ENCODE peak calls at places on chromosomes 4 and X, in nine cellular contexts. I is right atrium auricular region, Q is fibroblast of lung, C is colonic mucosa, X is tibial artery, P is IMR-90, K is breast epithelium, M is suprapubic skin, B is cardiac muscle cell. G is an unnamed sample. For H3K4me1, the result is how much of the 10 kb centered on the place peaks cover.

GRCh38 chr4:86895692-86896488 is 3.7 kb upstream of the C4orf36 start:
- DNase-seq in Q (peak), X (no peak), B (peak), I (no peak), P (peak), M (no peak), K (no peak), C (no peak), G (peak)

GRCh38 chr4:139651282-139652194 is 14.1 kb upstream of the MGST2 start:
- DNase-seq in M (peak), P (peak), I (peak), C (peak), B (peak), Q (peak), X (peak), K (peak), G (peak)

GRCh38 chr4:47413515-47413914 is 50.0 kb downstream of the COMMD8 start:
- DNase-seq in I (no peak), P (no peak), X (no peak), B (no peak), C (no peak), Q (no peak), M (no peak), K (no peak), G (no peak)

GRCh38 chr4:32142075-32142474 is 1421.9 kb downstream of the PCDH7 start:
- DNase-seq in B (no peak), K (no peak), P (no peak), X (no peak), M (no peak), C (no peak), Q (no peak), I (no peak), G (no peak)

GRCh38 chr4:8136529-8136928 is 22.1 kb downstream of the ABLIM2 start:
- DNase-seq in X (no peak), B (no peak), P (no peak), K (no peak), I (no peak), Q (no peak), M (no peak), C (no peak), G (no peak)

GRCh38 chr4:174626310-174627022 is 104.2 kb upstream of the HPGD start:
- DNase-seq in I (no peak), K (no peak), C (no peak), M (no peak), X (no peak), P (no peak), B (no peak), Q (no peak), G (no peak)

GRCh38 chrX:143781103-143781502 is 60.6 kb upstream of the SPANXN2 start:
- DNase-seq in I (no peak), X (no peak), P (no peak), M (no peak), Q (no peak), B (no peak), C (no peak), K (no peak), G (no peak)

GRCh38 chrX:103817502-103817901 is 14.6 kb downstream of the RAB9B start:
- DNase-seq in K (no peak), P (peak), X (no peak), M (no peak), C (peak), Q (peak), B (peak), I (no peak), G (peak)

GRCh38 chr4:76905521-76905920 is 7.6 kb upstream of the SOWAHB start:
- DNase-seq in I (no peak), P (peak), Q (peak), X (no peak), B (no peak), K (no peak), C (no peak), M (no peak), G (no peak)

GRCh38 chr4:54800831-54801530 is 143.2 kb downstream of the KIT start:
- DNase-seq in M (no peak), K (no peak), B (peak), I (no peak), Q (no peak), C (no peak), P (no peak), X (no peak), G (no peak)

GRCh38 chr4:40308528-40309122 is 26.5 kb upstream of the CHRNA9 start:
- DNase-seq in X (no peak), K (no peak), Q (no peak), P (no peak), C (no peak), B (no peak), M (no peak), I (no peak), G (no peak)
- H3K4me1 ChIP-seq in X (under half), K (under half), Q (under half), P (under half), C (under half), B (under half), M (under half), I (under half), G (half or more)

GRCh38 chr4:56790566-56791175 is 30.8 kb downstream of the SPINK2 start:
- DNase-seq in Q (peak), B (no peak), I (no peak), K (no peak), M (no peak), C (no peak), P (no peak), X (no peak), G (no peak)

GRCh38 chr4:56788081-56788480 is 33.4 kb downstream of the SPINK2 start:
- DNase-seq in M (no peak), X (no peak), P (no peak), B (no peak), K (no peak), C (no peak), I (no peak), Q (no peak), G (no peak)

GRCh38 chr4:56787380-56787779 is 34.1 kb downstream of the SPINK2 start:
- DNase-seq in P (no peak), X (no peak), C (peak), K (no peak), M (no peak), I (no peak), B (peak), Q (peak), G (no peak)

GRCh38 chr4:56783986-56784385 is 37.5 kb downstream of the SPINK2 start:
- DNase-seq in B (no peak), C (no peak), Q (no peak), M (peak), P (no peak), K (no peak), I (no peak), X (no peak), G (no peak)

DNA sequence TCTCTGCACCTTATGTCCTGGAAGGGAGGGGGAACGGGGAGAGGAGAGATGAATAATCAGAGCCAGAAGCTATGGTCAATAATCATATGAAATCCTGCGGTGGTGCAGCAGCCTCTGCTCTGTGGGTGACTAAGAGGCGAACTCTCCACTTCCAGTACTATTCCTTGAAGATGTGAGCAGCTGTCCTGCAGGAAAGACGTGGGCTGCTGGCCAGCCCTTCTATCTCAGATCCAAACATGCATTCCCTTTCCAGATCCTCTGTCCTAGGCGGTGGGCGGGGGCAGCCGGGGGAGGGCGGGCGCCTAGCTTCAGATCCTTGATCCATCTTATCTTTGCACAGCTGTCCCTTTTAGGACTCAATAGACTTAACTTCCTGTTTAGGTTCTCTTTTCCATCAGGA is 34.5 kb downstream of the SPINK2 start:
- DNase-seq in C (peak), B (no peak), M (no peak), I (no peak), Q (peak), X (no peak), P (peak), K (no peak), G (no peak)
- H3K4me3 ChIP-seq in C (no peak), B (no peak), M (no peak), I (no peak), Q (no peak), X (no peak), P (no peak), K (peak), G (no peak)

GRCh38 chr4:151417164-151417571 is 8.2 kb downstream of the FHIP1A start:
- DNase-seq in P (no peak), M (no peak), C (no peak), Q (no peak), K (no peak), B (no peak), I (no peak), X (no peak), G (no peak)

GRCh38 chr4:151418385-151418784 is 9.4 kb downstream of the FHIP1A start:
- DNase-seq in B (no peak), P (peak), M (no peak), Q (peak), C (peak), K (no peak), X (no peak), I (no peak), G (no peak)

GRCh38 chr4:151417766-151418376 is 8.9 kb downstream of the FHIP1A start:
- DNase-seq in X (no peak), P (no peak), K (no peak), Q (no peak), M (no peak), B (no peak), C (no peak), I (no peak), G (no peak)

GRCh38 chr4:151418856-151419255 is 9.9 kb downstream of the FHIP1A start:
- DNase-seq in C (no peak), Q (no peak), M (no peak), B (no peak), I (no peak), P (no peak), X (no peak), K (no peak), G (no peak)

GRCh38 chr4:151415978-151416377 is 7.0 kb downstream of the FHIP1A start:
- DNase-seq in X (no peak), B (no peak), P (peak), C (no peak), K (no peak), Q (peak), I (no peak), M (no peak), G (no peak)
- H3K4me1 ChIP-seq in X (under half), B (under half), P (under half), C (under half), K (under half), Q (under half), I (under half), M (under half), G (under half)

DNA sequence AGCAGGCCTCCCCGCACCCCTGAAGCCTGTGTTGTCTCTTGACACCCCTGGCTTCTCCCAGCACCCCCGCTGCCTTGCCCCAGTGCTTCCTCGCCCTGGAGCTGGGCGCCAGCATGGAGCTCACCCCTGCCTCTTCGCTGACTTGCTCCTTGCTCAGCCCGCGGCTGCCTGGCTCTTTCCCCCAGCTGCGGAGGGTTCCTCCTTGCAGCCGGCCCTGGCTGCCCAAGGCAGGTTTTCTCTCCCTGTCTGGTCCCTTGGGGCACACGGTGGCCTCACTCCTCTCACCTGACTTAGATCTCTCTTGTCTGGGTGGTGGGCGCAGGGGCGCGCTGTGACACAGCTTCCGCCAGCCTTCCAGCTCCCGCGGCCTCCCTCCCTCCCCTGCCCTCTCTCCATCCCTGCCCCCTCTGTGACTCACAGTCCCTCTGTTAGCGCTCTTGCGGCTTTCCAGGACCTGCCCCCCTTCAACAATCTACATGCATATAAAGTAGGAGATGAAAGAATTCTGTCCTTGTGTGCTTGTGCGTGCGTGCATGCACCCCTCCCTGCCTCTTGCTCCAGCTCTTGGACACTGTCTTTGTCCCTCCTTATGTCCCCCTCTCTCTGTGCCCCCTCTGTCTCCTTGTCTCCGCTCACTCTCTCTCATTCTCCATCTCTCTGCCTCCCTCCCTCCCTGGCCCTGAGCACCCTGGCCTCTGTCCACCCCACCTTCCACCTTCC is 2.2 kb downstream of the PLXNB3 start:
- DNase-seq in C (no peak), M (no peak), K (no peak), I (no peak), X (no peak), P (peak), Q (peak), B (peak), G (no peak)
- H3K4me3 ChIP-seq in C (no peak), M (peak), K (peak), I (peak), X (peak), P (peak), Q (no peak), B (no peak), G (no peak)

GRCh38 chr4:89295415-89295927 is 12.1 kb downstream of the GPRIN3 start:
- DNase-seq in Q (no peak), C (no peak), K (no peak), X (no peak), I (no peak), M (no peak), P (no peak), B (no peak), G (no peak)
- H3K4me1 ChIP-seq in Q (under half), C (under half), K (under half), X (under half), I (under half), M (under half), P (under half), B (half or more), G (half or more)

GRCh38 chrX:830532-830931 is 199.9 kb downstream of the SHOX start:
- DNase-seq in M (no peak), X (no peak), I (no peak), Q (no peak), B (no peak), K (no peak), P (no peak), C (no peak), G (no peak)

GRCh38 chrX:829145-829544 is 198.6 kb downstream of the SHOX start:
- DNase-seq in C (no peak), B (no peak), M (no peak), K (no peak), I (no peak), X (no peak), Q (no peak), P (no peak), G (no peak)

GRCh38 chrX:821311-822178 is 191.0 kb downstream of the SHOX start:
- DNase-seq in I (no peak), Q (no peak), K (no peak), C (no peak), M (no peak), B (no peak), P (no peak), X (no peak), G (no peak)

GRCh38 chrX:826026-826425 is 195.4 kb downstream of the SHOX start:
- DNase-seq in M (no peak), C (no peak), P (no peak), I (no peak), Q (no peak), X (no peak), K (no peak), B (no peak), G (no peak)

GRCh38 chrX:826448-826847 is 195.9 kb downstream of the SHOX start:
- DNase-seq in P (no peak), I (no peak), Q (no peak), X (no peak), B (no peak), M (no peak), K (no peak), C (no peak), G (no peak)
- H3K4me3 ChIP-seq in P (no peak), I (no peak), Q (no peak), X (peak), B (no peak), M (no peak), K (no peak), C (no peak), G (no peak)

GRCh38 chr4:2168469-2169319 is 73.2 kb downstream of the HAUS3 start:
- DNase-seq in K (no peak), M (no peak), X (no peak), P (no peak), B (no peak), C (no peak), Q (no peak), I (no peak), G (no peak)

GRCh38 chr4:2159931-2160330 is 82.0 kb downstream of the HAUS3 start:
- DNase-seq in B (no peak), C (no peak), M (no peak), K (no peak), Q (no peak), P (peak), X (no peak), I (no peak), G (no peak)

GRCh38 chr4:2163311-2163821 is 78.6 kb downstream of the HAUS3 start:
- DNase-seq in K (no peak), X (no peak), Q (peak), I (no peak), P (peak), B (no peak), C (peak), M (no peak), G (no peak)

GRCh38 chr4:2166253-2166652 is 75.7 kb downstream of the HAUS3 start:
- DNase-seq in C (no peak), P (no peak), M (no peak), K (no peak), I (no peak), X (no peak), Q (no peak), B (no peak), G (no peak)

GRCh38 chr4:2165391-2165790 is 76.5 kb downstream of the HAUS3 start:
- DNase-seq in I (no peak), B (no peak), X (no peak), K (no peak), Q (no peak), M (no peak), P (no peak), C (no peak), G (no peak)
- H3K4me1 ChIP-seq in I (under half), B (under half), X (under half), K (under half), Q (under half), M (under half), P (under half), C (under half), G (under half)

DNA sequence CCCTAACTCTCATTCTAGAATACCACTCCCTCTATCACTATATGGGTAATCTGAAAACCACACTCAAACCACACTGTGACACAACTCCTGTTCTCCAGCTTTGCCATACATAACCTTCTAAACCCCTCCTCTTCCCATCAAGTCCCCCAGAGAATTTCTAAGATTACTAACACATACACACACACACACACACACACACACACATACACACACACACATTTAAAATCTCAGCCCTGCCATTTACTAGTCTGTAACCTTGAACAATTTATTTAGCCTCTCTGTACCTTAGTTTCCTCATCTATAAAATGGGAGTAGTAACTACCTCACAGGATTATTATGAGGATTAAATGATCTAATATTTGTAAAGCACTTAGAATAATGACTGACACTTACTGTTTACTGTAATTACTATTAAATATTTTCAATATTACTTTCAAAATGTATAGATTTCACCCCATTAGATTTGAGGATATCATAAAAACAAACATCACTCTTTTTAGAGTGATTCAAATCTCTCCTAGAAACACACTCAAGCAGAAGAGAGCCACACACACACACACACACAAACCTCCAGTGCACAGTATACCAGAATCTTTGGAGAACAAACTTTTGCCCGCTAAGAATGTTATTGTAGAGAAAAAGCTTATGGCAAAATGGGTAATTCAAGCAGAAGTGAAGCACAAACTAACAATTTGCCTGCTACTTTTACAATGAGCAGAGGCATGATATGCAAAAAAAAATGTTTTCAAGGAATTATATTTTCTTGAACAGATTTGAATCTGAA is 3.8 kb downstream of the ANKRD50 start:
- DNase-seq in P (peak), Q (peak), I (no peak), K (no peak), C (no peak), B (no peak), M (no peak), X (no peak), G (no peak)
- H3K4me3 ChIP-seq in P (no peak), Q (peak), I (no peak), K (no peak), C (no peak), B (peak), M (peak), X (peak), G (no peak)

GRCh38 chr4:101286663-101287062 is 60.7 kb downstream of the PPP3CA start:
- DNase-seq in K (no peak), Q (no peak), I (no peak), M (no peak), C (no peak), P (no peak), B (peak), X (no peak), G (no peak)

GRCh38 chr4:101284546-101284945 is 62.8 kb downstream of the PPP3CA start:
- DNase-seq in C (no peak), B (no peak), I (no peak), X (no peak), P (no peak), Q (peak), M (no peak), K (no peak), G (no peak)

GRCh38 chr4:101288365-101289145 is 58.8 kb downstream of the PPP3CA start:
- DNase-seq in I (no peak), M (no peak), P (peak), K (no peak), C (no peak), B (no peak), X (no peak), Q (peak), G (no peak)

GRCh38 chr4:101285985-101286384 is 61.3 kb downstream of the PPP3CA start:
- DNase-seq in X (no peak), K (no peak), I (no peak), P (no peak), M (no peak), C (no peak), B (no peak), Q (no peak), G (no peak)

GRCh38 chr4:101287332-101287731 is 60.0 kb downstream of the PPP3CA start:
- DNase-seq in P (no peak), Q (no peak), K (no peak), B (no peak), M (no peak), C (no peak), X (no peak), I (no peak), G (peak)
- H3K4me1 ChIP-seq in P (under half), Q (under half), K (under half), B (under half), M (half or more), C (under half), X (under half), I (half or more), G (half or more)

G was measured in CD4-positive, alpha-beta memory T cell.